ENCODE peak calls at places on chromosomes 7 and 10, in eight cellular contexts. One of them, this sample, is unnamed.

GRCh38 chr10:77889277-77889903 is 37.2 kb downstream of the DLG5 start:
- DNase-seq in ovary: no peak
- DNase-seq in CD8-positive, alpha-beta memory T cell: no peak
- DNase-seq in upper lobe of right lung: peak; percentile 83
- DNase-seq in heart right ventricle: no peak
- DNase-seq in adipocyte: no peak
- DNase-seq in endodermal cell: peak; percentile 93
- DNase-seq in left ventricle myocardium inferior: no peak
- DNase-seq in this sample: peak; percentile 58

GRCh38 chr7:18593602-18594279 is 98.2 kb downstream of the HDAC9 start:
- DNase-seq in adipocyte: no peak
- DNase-seq in CD8-positive, alpha-beta memory T cell: no peak
- DNase-seq in upper lobe of right lung: no peak
- DNase-seq in endodermal cell: no peak
- DNase-seq in ovary: no peak
- DNase-seq in left ventricle myocardium inferior: no peak
- DNase-seq in heart right ventricle: no peak
- DNase-seq in this sample: no peak

GRCh38 chr10:74039561-74040145 is 41.7 kb downstream of the VCL start:
- DNase-seq in CD8-positive, alpha-beta memory T cell: no peak
- DNase-seq in endodermal cell: no peak
- DNase-seq in left ventricle myocardium inferior: no peak
- DNase-seq in adipocyte: peak; percentile 73
- DNase-seq in ovary: no peak
- DNase-seq in heart right ventricle: no peak
- DNase-seq in upper lobe of right lung: no peak
- DNase-seq in this sample: no peak

GRCh38 chr7:121938429-121938996 is 65.6 kb downstream of the PTPRZ1 start:
- DNase-seq in endodermal cell: peak; percentile 81
- DNase-seq in ovary: no peak
- DNase-seq in left ventricle myocardium inferior: no peak
- DNase-seq in upper lobe of right lung: no peak
- DNase-seq in heart right ventricle: no peak
- DNase-seq in CD8-positive, alpha-beta memory T cell: no peak
- DNase-seq in adipocyte: no peak
- DNase-seq in this sample: no peak

GRCh38 chr7:159253657-159254056 is 109.0 kb upstream of the VIPR2 start:
- DNase-seq in CD8-positive, alpha-beta memory T cell: no peak
- DNase-seq in upper lobe of right lung: no peak
- DNase-seq in adipocyte: no peak
- DNase-seq in left ventricle myocardium inferior: no peak
- DNase-seq in endodermal cell: no peak
- DNase-seq in ovary: no peak
- DNase-seq in heart right ventricle: no peak
- DNase-seq in this sample: no peak

GRCh38 chr7:51224811-51225581 is 91.6 kb downstream of the COBL start:
- DNase-seq in upper lobe of right lung: peak; percentile 75
- DNase-seq in adipocyte: no peak
- DNase-seq in CD8-positive, alpha-beta memory T cell: no peak
- DNase-seq in left ventricle myocardium inferior: no peak
- DNase-seq in ovary: no peak
- DNase-seq in endodermal cell: peak; percentile 84
- DNase-seq in heart right ventricle: no peak
- DNase-seq in this sample: peak; percentile 81

GRCh38 chr10:76127984-76128589 is 696.7 kb downstream of the LRMDA start:
- DNase-seq in left ventricle myocardium inferior: no peak
- DNase-seq in adipocyte: no peak
- DNase-seq in endodermal cell: no peak
- DNase-seq in CD8-positive, alpha-beta memory T cell: no peak
- DNase-seq in ovary: peak; percentile 60
- DNase-seq in upper lobe of right lung: peak; percentile 74
- DNase-seq in heart right ventricle: no peak
- DNase-seq in this sample: no peak

GRCh38 chr10:75645704-75646103 is 214.3 kb downstream of the LRMDA start:
- DNase-seq in adipocyte: no peak
- DNase-seq in left ventricle myocardium inferior: no peak
- DNase-seq in heart right ventricle: no peak
- DNase-seq in endodermal cell: no peak
- DNase-seq in upper lobe of right lung: no peak
- DNase-seq in ovary: no peak
- DNase-seq in CD8-positive, alpha-beta memory T cell: no peak
- DNase-seq in this sample: no peak

GRCh38 chr10:71231196-71231595 is 18.8 kb downstream of the UNC5B start:
- DNase-seq in endodermal cell: no peak
- DNase-seq in CD8-positive, alpha-beta memory T cell: no peak
- DNase-seq in adipocyte: no peak
- DNase-seq in heart right ventricle: no peak
- DNase-seq in ovary: no peak
- DNase-seq in upper lobe of right lung: no peak
- DNase-seq in left ventricle myocardium inferior: no peak
- DNase-seq in this sample: no peak

GRCh38 chr10:121813211-121813812 is 114.5 kb downstream of the ATE1 start:
- DNase-seq in endodermal cell: no peak
- DNase-seq in ovary: no peak
- DNase-seq in upper lobe of right lung: no peak
- DNase-seq in adipocyte: no peak
- DNase-seq in left ventricle myocardium inferior: no peak
- DNase-seq in heart right ventricle: no peak
- DNase-seq in CD8-positive, alpha-beta memory T cell: no peak
- DNase-seq in this sample: no peak

GRCh38 chr7:8063706-8064297 is 95.2 kb downstream of the GLCCI1 start:
- DNase-seq in endodermal cell: no peak
- DNase-seq in CD8-positive, alpha-beta memory T cell: no peak
- DNase-seq in left ventricle myocardium inferior: no peak
- DNase-seq in upper lobe of right lung: no peak
- DNase-seq in adipocyte: no peak
- DNase-seq in heart right ventricle: no peak
- DNase-seq in ovary: no peak
- DNase-seq in this sample: peak; percentile 13

GRCh38 chr7:40008218-40008815 is 58.3 kb downstream of the CDK13 start:
- DNase-seq in left ventricle myocardium inferior: no peak
- DNase-seq in upper lobe of right lung: no peak
- DNase-seq in endodermal cell: no peak
- DNase-seq in ovary: no peak
- DNase-seq in heart right ventricle: no peak
- DNase-seq in adipocyte: peak; percentile 89
- DNase-seq in CD8-positive, alpha-beta memory T cell: no peak
- DNase-seq in this sample: peak; percentile 87

GRCh38 chr7:122886357-122887081 is at the start of gene CADPS2:
- DNase-seq in adipocyte: peak; percentile 96
- DNase-seq in CD8-positive, alpha-beta memory T cell: no peak
- DNase-seq in heart right ventricle: peak; percentile 84
- DNase-seq in endodermal cell: peak; percentile 93
- DNase-seq in left ventricle myocardium inferior: peak; percentile 85
- DNase-seq in upper lobe of right lung: peak; percentile 95
- DNase-seq in ovary: peak; percentile 88
- DNase-seq in this sample: peak; percentile 58

GRCh38 chr10:128526793-128527375 is 400.7 kb upstream of the MKI67 start:
- DNase-seq in left ventricle myocardium inferior: no peak
- DNase-seq in ovary: no peak
- DNase-seq in CD8-positive, alpha-beta memory T cell: no peak
- DNase-seq in endodermal cell: no peak
- DNase-seq in heart right ventricle: no peak
- DNase-seq in adipocyte: no peak
- DNase-seq in upper lobe of right lung: no peak
- DNase-seq in this sample: no peak

GRCh38 chr10:109250144-109250543 is 673.2 kb downstream of the XPNPEP1 start:
- DNase-seq in endodermal cell: no peak
- DNase-seq in CD8-positive, alpha-beta memory T cell: no peak
- DNase-seq in upper lobe of right lung: no peak
- DNase-seq in ovary: no peak
- DNase-seq in left ventricle myocardium inferior: no peak
- DNase-seq in adipocyte: no peak
- DNase-seq in heart right ventricle: no peak
- DNase-seq in this sample: no peak

GRCh38 chr10:67045404-67045803 is 119.6 kb downstream of the LRRTM3 start:
- DNase-seq in upper lobe of right lung: no peak
- DNase-seq in ovary: no peak
- DNase-seq in CD8-positive, alpha-beta memory T cell: no peak
- DNase-seq in adipocyte: no peak
- DNase-seq in left ventricle myocardium inferior: no peak
- DNase-seq in endodermal cell: no peak
- DNase-seq in heart right ventricle: no peak
- DNase-seq in this sample: no peak

GRCh38 chr10:71725249-71725648 is 5.7 kb upstream of the C10orf105 start:
- DNase-seq in upper lobe of right lung: no peak
- DNase-seq in endodermal cell: no peak
- DNase-seq in heart right ventricle: no peak
- DNase-seq in left ventricle myocardium inferior: no peak
- DNase-seq in CD8-positive, alpha-beta memory T cell: no peak
- DNase-seq in ovary: no peak
- DNase-seq in adipocyte: no peak
- DNase-seq in this sample: no peak

GRCh38 chr10:14016942-14017341 is 313.8 kb downstream of the FRMD4A start:
- DNase-seq in CD8-positive, alpha-beta memory T cell: no peak
- DNase-seq in endodermal cell: no peak
- DNase-seq in adipocyte: no peak
- DNase-seq in left ventricle myocardium inferior: no peak
- DNase-seq in ovary: no peak
- DNase-seq in upper lobe of right lung: no peak
- DNase-seq in heart right ventricle: no peak
- DNase-seq in this sample: no peak

GRCh38 chr10:128080641-128081040 is 45.6 kb downstream of the MKI67 start:
- DNase-seq in endodermal cell: peak; percentile 33
- DNase-seq in upper lobe of right lung: peak; percentile 21
- DNase-seq in CD8-positive, alpha-beta memory T cell: no peak
- DNase-seq in ovary: no peak
- DNase-seq in adipocyte: no peak
- DNase-seq in heart right ventricle: no peak
- DNase-seq in left ventricle myocardium inferior: no peak
- DNase-seq in this sample: no peak

GRCh38 chr10:1903982-1904381 is 166.7 kb upstream of the ADARB2 start:
- DNase-seq in upper lobe of right lung: no peak
- DNase-seq in endodermal cell: no peak
- DNase-seq in ovary: no peak
- DNase-seq in CD8-positive, alpha-beta memory T cell: no peak
- DNase-seq in adipocyte: no peak
- DNase-seq in left ventricle myocardium inferior: no peak
- DNase-seq in heart right ventricle: no peak
- DNase-seq in this sample: no peak

GRCh38 chr7:16668049-16668858 is 22.3 kb downstream of the BZW2 start:
- DNase-seq in adipocyte: peak; percentile 98
- DNase-seq in endodermal cell: no peak
- DNase-seq in heart right ventricle: peak; percentile 33
- DNase-seq in ovary: peak; percentile 45
- DNase-seq in CD8-positive, alpha-beta memory T cell: no peak
- DNase-seq in upper lobe of right lung: peak; percentile 73
- DNase-seq in left ventricle myocardium inferior: peak; percentile 51
- DNase-seq in this sample: peak; percentile 100

GRCh38 chr7:155219947-155220769 is 77.5 kb upstream of the INSIG1 start:
- DNase-seq in ovary: no peak
- DNase-seq in CD8-positive, alpha-beta memory T cell: no peak
- DNase-seq in upper lobe of right lung: no peak
- DNase-seq in left ventricle myocardium inferior: no peak
- DNase-seq in endodermal cell: no peak
- DNase-seq in adipocyte: peak; percentile 2
- DNase-seq in heart right ventricle: no peak
- DNase-seq in this sample: no peak
- H3K36me3 ChIP-seq in ovary: no peaks in the 10 kb centered on the region
- H3K36me3 ChIP-seq in CD8-positive, alpha-beta memory T cell: no peaks in the 10 kb centered on the region
- H3K36me3 ChIP-seq in upper lobe of right lung: no peaks in the 10 kb centered on the region
- H3K36me3 ChIP-seq in left ventricle myocardium inferior: no peaks in the 10 kb centered on the region
- H3K36me3 ChIP-seq in endodermal cell: no peaks in the 10 kb centered on the region
- H3K36me3 ChIP-seq in adipocyte: no peaks in the 10 kb centered on the region
- H3K36me3 ChIP-seq in heart right ventricle: no peaks in the 10 kb centered on the region
- H3K36me3 ChIP-seq in this sample: no peaks in the 10 kb centered on the region

GRCh38 chr7:2359610-2360009 is 5.0 kb downstream of the EIF3B start:
- DNase-seq in CD8-positive, alpha-beta memory T cell: no peak
- DNase-seq in ovary: no peak
- DNase-seq in endodermal cell: no peak
- DNase-seq in upper lobe of right lung: no peak
- DNase-seq in heart right ventricle: no peak
- DNase-seq in adipocyte: no peak
- DNase-seq in left ventricle myocardium inferior: no peak
- DNase-seq in this sample: no peak
- H3K36me3 ChIP-seq in CD8-positive, alpha-beta memory T cell: peaks cover 44% of the 10 kb centered on the region
- H3K36me3 ChIP-seq in ovary: no peaks in the 10 kb centered on the region
- H3K36me3 ChIP-seq in endodermal cell: peaks cover 73% of the 10 kb centered on the region
- H3K36me3 ChIP-seq in upper lobe of right lung: peaks cover 64% of the 10 kb centered on the region
- H3K36me3 ChIP-seq in heart right ventricle: peaks cover 7% of the 10 kb centered on the region
- H3K36me3 ChIP-seq in adipocyte: peaks cover 38% of the 10 kb centered on the region
- H3K36me3 ChIP-seq in left ventricle myocardium inferior: peaks cover 58% of the 10 kb centered on the region
- H3K36me3 ChIP-seq in this sample: peaks cover 21% of the 10 kb centered on the region

DNA sequence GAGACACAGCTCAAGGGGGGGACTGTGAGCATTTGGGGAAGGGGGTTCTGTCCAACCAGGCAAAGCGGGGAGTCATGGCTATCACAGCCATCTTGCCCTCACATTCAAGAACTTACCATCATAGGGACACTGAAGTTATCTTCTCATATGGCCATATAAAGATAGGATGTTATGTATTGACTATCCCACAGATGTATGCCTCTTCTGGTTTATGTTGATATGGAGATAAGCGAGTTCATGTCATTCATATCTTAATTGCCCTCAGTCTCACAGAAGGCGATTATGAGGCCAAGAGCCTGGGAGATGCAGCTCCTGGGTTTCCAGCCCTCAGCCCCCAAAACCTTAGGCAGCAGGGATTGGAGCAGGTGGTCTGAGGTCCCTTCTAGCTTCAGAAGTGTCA is 8.5 kb upstream of the ANKRD61 start:
- DNase-seq in upper lobe of right lung: no peak
- DNase-seq in ovary: no peak
- DNase-seq in heart right ventricle: no peak
- DNase-seq in CD8-positive, alpha-beta memory T cell: no peak
- DNase-seq in endodermal cell: no peak
- DNase-seq in left ventricle myocardium inferior: no peak
- DNase-seq in adipocyte: no peak
- DNase-seq in this sample: no peak
- H3K36me3 ChIP-seq in upper lobe of right lung: peaks cover 96% of the 10 kb centered on the region
- H3K36me3 ChIP-seq in ovary: no peaks in the 10 kb centered on the region
- H3K36me3 ChIP-seq in heart right ventricle: no peaks in the 10 kb centered on the region
- H3K36me3 ChIP-seq in CD8-positive, alpha-beta memory T cell: peaks cover 34% of the 10 kb centered on the region
- H3K36me3 ChIP-seq in endodermal cell: peaks cover 93% of the 10 kb centered on the region
- H3K36me3 ChIP-seq in left ventricle myocardium inferior: peaks cover 99% of the 10 kb centered on the region
- H3K36me3 ChIP-seq in adipocyte: peaks cover 97% of the 10 kb centered on the region
- H3K36me3 ChIP-seq in this sample: peaks cover 30% of the 10 kb centered on the region

DNA sequence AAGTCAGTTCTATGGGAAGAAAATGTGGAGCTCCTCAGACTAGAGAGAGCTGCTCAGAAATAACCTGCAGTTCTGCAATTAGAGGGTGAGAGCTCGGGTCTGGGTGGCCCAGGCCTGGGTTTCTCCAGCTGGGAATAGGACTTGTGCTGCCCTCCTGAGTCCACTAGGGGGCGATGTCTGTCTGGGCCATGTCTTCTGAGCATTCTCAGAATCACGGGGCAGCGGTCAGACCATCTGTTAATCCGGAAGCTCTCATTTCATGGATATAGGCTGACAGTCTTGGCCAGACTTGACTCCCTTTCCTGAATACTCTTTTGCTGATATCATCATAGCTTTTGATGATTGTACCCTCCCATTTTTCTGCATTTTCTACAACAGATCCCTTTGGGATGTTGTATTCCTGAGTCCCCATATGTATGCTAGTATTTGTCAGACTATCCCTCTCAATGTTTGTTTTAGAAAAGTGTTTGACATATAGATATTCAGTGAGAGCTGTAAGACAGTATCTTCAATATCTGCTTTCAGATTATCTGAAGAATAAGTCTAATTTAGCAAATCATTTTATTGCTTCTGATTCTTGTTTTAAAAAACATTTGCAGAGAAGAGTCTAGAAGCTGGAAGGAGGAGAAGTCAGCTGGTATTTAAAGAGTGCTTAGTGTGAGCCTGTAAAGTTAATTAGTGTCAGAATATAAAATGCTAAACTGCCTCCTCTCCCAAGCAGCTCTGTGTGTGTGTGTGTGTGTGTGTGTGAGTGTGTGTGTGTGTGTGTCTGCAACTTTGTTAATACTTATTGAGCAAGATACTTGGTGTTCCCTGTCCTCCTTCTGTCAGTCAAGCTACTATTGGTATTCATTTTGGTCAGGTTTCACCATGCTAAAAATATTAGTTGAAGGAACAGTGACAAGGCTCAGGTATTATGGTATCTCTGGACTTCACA is 38.0 kb downstream of the STARD3NL start:
- DNase-seq in adipocyte: peak; percentile 94
- DNase-seq in upper lobe of right lung: peak; percentile 85
- DNase-seq in left ventricle myocardium inferior: peak; percentile 69
- DNase-seq in CD8-positive, alpha-beta memory T cell: peak; percentile 88
- DNase-seq in heart right ventricle: peak; percentile 68
- DNase-seq in ovary: peak; percentile 81
- DNase-seq in endodermal cell: peak; percentile 93
- DNase-seq in this sample: peak; percentile 58
- H3K36me3 ChIP-seq in adipocyte: peaks cover 45% of the 10 kb centered on the region
- H3K36me3 ChIP-seq in upper lobe of right lung: peaks cover 52% of the 10 kb centered on the region
- H3K36me3 ChIP-seq in left ventricle myocardium inferior: peaks cover 59% of the 10 kb centered on the region
- H3K36me3 ChIP-seq in CD8-positive, alpha-beta memory T cell: peaks cover 6% of the 10 kb centered on the region
- H3K36me3 ChIP-seq in heart right ventricle: no peaks in the 10 kb centered on the region
- H3K36me3 ChIP-seq in ovary: no peaks in the 10 kb centered on the region
- H3K36me3 ChIP-seq in endodermal cell: peaks cover 63% of the 10 kb centered on the region
- H3K36me3 ChIP-seq in this sample: peaks cover 2% of the 10 kb centered on the region

This sample was measured in bronchial epithelial cell.